ENCODE peak calls at places on chromosomes 5 and 9, in four cellular contexts. One of them, this sample, is unnamed.

GRCh38 chr5:107925195-107925594 is 254.5 kb upstream of the EFNA5 start:
- DNase-seq in H1: no peak
- DNase-seq in psoas muscle: no peak
- DNase-seq in cardiac muscle cell: no peak
- DNase-seq in this sample: no peak

GRCh38 chr5:81783401-81783800 is 32.5 kb upstream of the SSBP2 start:
- DNase-seq in cardiac muscle cell: no peak
- DNase-seq in psoas muscle: no peak
- DNase-seq in H1: no peak
- DNase-seq in this sample: peak; percentile 40

GRCh38 chr9:108103294-108103693 is 613.7 kb upstream of the KLF4 start:
- DNase-seq in psoas muscle: no peak
- DNase-seq in cardiac muscle cell: no peak
- DNase-seq in H1: no peak
- DNase-seq in this sample: no peak

GRCh38 chr5:149959406-149960236 is 937 bp upstream of the SLC26A2 start:
- DNase-seq in H1: no peak
- DNase-seq in cardiac muscle cell: peak; percentile 15
- DNase-seq in psoas muscle: no peak
- DNase-seq in this sample: no peak

GRCh38 chr9:134592018-134592818 is 49.4 kb upstream of the COL5A1 start:
- DNase-seq in cardiac muscle cell: peak; percentile 32
- DNase-seq in H1: no peak
- DNase-seq in psoas muscle: peak; percentile 74
- DNase-seq in this sample: no peak

GRCh38 chr9:111691686-111692329 is 30.4 kb downstream of the GNG10 start:
- DNase-seq in psoas muscle: no peak
- DNase-seq in cardiac muscle cell: peak; percentile 11
- DNase-seq in H1: no peak
- DNase-seq in this sample: no peak

GRCh38 chr5:20678814-20679298 is 690.9 kb upstream of the CDH18 start:
- DNase-seq in cardiac muscle cell: no peak
- DNase-seq in H1: no peak
- DNase-seq in psoas muscle: no peak
- DNase-seq in this sample: no peak

GRCh38 chr5:40631236-40631635 is 48.5 kb upstream of the PTGER4 start:
- DNase-seq in H1: no peak
- DNase-seq in psoas muscle: no peak
- DNase-seq in cardiac muscle cell: no peak
- DNase-seq in this sample: no peak

GRCh38 chr5:35003018-35003957 is 44.5 kb downstream of the AGXT2 start:
- DNase-seq in H1: no peak
- DNase-seq in cardiac muscle cell: peak; percentile 68
- DNase-seq in psoas muscle: peak; percentile 43
- DNase-seq in this sample: peak; percentile 80

GRCh38 chr5:180414176-180414575 is 61.0 kb upstream of the GFPT2 start:
- DNase-seq in cardiac muscle cell: no peak
- DNase-seq in H1: no peak
- DNase-seq in psoas muscle: no peak
- DNase-seq in this sample: no peak

GRCh38 chr5:151771259-151772028 is at the start of gene G3BP1:
- DNase-seq in H1: peak; percentile 100
- DNase-seq in cardiac muscle cell: peak; percentile 100
- DNase-seq in psoas muscle: peak; percentile 100
- DNase-seq in this sample: peak; percentile 100

GRCh38 chr5:68817696-68818695 is 275.8 kb upstream of the SLC30A5 start:
- DNase-seq in cardiac muscle cell: no peak
- DNase-seq in psoas muscle: no peak
- DNase-seq in H1: peak; percentile 41
- DNase-seq in this sample: no peak

GRCh38 chr9:38422555-38423245 is 1.6 kb downstream of the IGFBPL1 start:
- DNase-seq in cardiac muscle cell: no peak
- DNase-seq in H1: no peak
- DNase-seq in psoas muscle: no peak
- DNase-seq in this sample: no peak

GRCh38 chr9:38423273-38423938 is 848 bp downstream of the IGFBPL1 start:
- DNase-seq in psoas muscle: no peak
- DNase-seq in cardiac muscle cell: no peak
- DNase-seq in H1: no peak
- DNase-seq in this sample: no peak

GRCh38 chr9:38421498-38422211 is 2.6 kb downstream of the IGFBPL1 start:
- DNase-seq in cardiac muscle cell: no peak
- DNase-seq in H1: no peak
- DNase-seq in psoas muscle: no peak
- DNase-seq in this sample: no peak

GRCh38 chr9:38424918-38425317 is 664 bp upstream of the IGFBPL1 start:
- DNase-seq in psoas muscle: no peak
- DNase-seq in H1: no peak
- DNase-seq in cardiac muscle cell: no peak
- DNase-seq in this sample: no peak

DNA sequence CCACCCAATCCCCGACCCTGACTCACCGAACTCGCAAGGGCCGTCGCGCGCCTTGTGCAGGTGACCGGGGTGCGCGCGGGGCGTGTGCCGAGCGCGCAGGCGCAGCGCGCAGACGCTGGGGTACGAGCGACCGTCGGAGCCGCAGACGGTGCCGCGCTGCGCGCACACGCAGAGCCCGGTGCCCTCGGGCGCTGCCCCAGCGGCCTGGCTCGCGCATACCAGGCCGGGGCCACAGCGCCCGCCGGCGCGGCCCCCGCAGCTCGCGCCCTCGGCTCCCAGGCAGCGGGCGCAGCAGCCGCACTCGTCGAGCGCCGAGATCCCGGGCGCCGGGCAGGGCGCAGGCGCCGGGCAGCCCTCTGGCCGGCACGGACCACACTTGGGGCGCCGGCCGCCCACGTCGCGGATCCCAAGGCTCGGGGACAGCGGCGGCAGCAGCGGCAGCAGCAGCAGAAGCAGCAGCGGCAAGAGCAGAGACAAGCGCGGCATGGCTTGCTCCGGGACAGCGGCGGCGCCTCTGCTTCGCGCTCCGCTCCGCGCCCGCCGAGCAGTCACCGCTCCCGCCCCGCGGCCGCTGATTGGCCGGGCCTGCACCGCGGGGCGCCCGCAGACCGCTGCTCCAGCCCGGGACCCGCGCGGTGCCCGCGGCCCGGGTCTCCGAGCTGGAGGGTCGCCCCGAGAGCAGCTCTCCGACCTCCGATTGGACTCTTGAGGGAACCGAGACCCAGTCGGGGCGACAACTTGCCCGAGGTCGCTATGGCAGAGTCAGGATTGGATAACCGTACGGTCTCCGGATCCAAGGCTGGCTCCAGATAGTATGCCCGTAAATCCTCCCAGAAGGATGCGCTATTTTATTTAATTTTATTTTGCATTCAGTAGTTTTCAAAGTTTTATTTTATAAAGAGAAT is at the start of gene IGFBPL1:
- DNase-seq in H1: no peak
- DNase-seq in cardiac muscle cell: peak; percentile 79
- DNase-seq in psoas muscle: no peak
- DNase-seq in this sample: no peak
- H3K4me3 ChIP-seq in H1: peak within 1 kb of the TSS; percentile 44
- H3K4me3 ChIP-seq in cardiac muscle cell: peak within 1 kb of the TSS; percentile 22
- H3K4me3 ChIP-seq in psoas muscle: peak within 1 kb of the TSS; percentile 58
- H3K4me3 ChIP-seq in this sample: peak within 1 kb of the TSS; percentile 48

GRCh38 chr5:32439086-32439642 is 5.4 kb downstream of the ZFR start:
- DNase-seq in psoas muscle: no peak
- DNase-seq in H1: no peak
- DNase-seq in cardiac muscle cell: no peak
- DNase-seq in this sample: no peak
- H3K4me1 ChIP-seq in psoas muscle: peaks cover 55% of the 10 kb centered on the region
- H3K4me1 ChIP-seq in H1: peaks cover 2% of the 10 kb centered on the region
- H3K4me1 ChIP-seq in cardiac muscle cell: peaks cover 15% of the 10 kb centered on the region
- H3K4me1 ChIP-seq in this sample: peaks cover 42% of the 10 kb centered on the region

GRCh38 chr5:1133510-1134255 is 21.8 kb upstream of the SLC12A7 start:
- DNase-seq in psoas muscle: no peak
- DNase-seq in H1: no peak
- DNase-seq in cardiac muscle cell: no peak
- DNase-seq in this sample: no peak
- H3K4me3 ChIP-seq in psoas muscle: no peak overlapping the region
- H3K4me3 ChIP-seq in H1: no peak overlapping the region
- H3K4me3 ChIP-seq in cardiac muscle cell: no peak overlapping the region
- H3K4me3 ChIP-seq in this sample: no peak overlapping the region

DNA sequence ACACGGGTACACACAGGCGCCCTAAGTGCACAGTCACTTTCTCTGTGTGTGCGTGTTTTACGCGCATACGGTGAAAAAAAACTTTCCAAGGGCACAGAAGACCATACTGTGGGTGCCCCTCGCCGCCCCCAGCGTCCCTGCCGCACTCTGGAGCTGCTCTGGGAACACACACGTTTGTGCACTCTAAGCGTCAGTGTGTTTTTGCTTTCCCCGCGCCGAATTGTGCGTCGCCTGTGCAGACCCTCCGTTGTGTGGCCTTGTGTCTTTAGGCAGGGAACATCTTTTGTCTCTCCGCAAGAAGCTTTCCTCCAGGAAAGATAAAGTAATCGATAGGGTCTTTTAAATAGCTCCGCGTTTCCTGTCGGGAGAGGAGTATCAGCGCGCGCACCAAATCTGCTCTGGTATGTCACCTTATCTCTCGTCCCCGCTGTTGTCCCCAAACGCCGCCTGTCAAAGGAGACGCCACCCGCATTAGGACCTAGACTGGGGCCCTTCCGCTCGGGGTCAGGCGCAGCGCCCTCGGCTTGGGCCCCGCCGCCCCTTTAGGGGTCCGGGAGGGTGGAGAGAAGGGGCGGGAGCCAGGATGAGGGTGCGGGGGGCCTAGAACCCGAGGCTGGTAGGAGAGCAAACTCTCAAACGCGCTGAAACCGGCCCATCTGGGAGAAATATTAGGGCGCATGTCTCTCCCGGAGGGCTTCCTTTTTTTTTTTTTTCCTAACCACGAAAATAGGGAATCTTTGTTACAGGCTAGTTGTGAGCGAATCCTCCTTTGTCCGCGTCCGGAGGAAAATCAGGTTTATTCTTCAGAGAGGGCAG is 10.5 kb upstream of the NKX2-5 start:
- DNase-seq in H1: no peak
- DNase-seq in cardiac muscle cell: peak; percentile 85
- DNase-seq in psoas muscle: no peak
- DNase-seq in this sample: no peak
- H3K4me1 ChIP-seq in H1: peaks cover 38% of the 10 kb centered on the region
- H3K4me1 ChIP-seq in cardiac muscle cell: peaks cover 42% of the 10 kb centered on the region
- H3K4me1 ChIP-seq in psoas muscle: peaks cover 9% of the 10 kb centered on the region
- H3K4me1 ChIP-seq in this sample: no peaks in the 10 kb centered on the region

DNA sequence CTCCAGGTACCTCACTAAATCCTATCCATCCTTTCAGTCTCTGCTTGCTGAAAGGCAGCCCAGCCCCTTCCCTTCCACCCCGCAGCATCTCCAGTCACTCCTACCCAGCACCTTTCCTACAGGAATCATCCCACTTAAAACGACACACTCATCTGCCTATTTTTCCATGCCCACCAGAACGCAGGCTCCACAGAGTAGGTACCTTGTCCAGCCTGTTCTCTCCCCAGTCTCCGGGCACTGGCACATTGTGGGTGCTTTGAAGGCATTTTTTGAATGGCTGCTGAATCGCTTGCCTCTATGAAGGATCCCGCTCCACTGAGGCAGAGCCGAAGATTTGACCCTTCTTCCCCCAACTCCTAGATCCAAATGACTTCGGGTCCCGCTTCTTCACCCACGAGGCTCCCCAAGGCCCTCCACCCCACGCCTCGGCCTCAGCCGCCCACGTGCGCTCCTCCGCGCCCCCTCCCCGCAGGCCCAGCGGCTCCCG is 15.6 kb downstream of the LHX6 start:
- DNase-seq in H1: no peak
- DNase-seq in cardiac muscle cell: no peak
- DNase-seq in psoas muscle: no peak
- DNase-seq in this sample: no peak
- H3K4me3 ChIP-seq in H1: peak overlapping the region; percentile 29
- H3K4me3 ChIP-seq in cardiac muscle cell: no peak overlapping the region
- H3K4me3 ChIP-seq in psoas muscle: peak overlapping the region; percentile 61
- H3K4me3 ChIP-seq in this sample: peak overlapping the region; percentile 53

GRCh38 chr5:132069561-132069960 is 4.0 kb upstream of the CSF2 start:
- DNase-seq in H1: no peak
- DNase-seq in psoas muscle: no peak
- DNase-seq in cardiac muscle cell: no peak
- DNase-seq in this sample: no peak
- H3K4me1 ChIP-seq in H1: peaks cover under 1% of the 10 kb centered on the region
- H3K4me1 ChIP-seq in psoas muscle: no peaks in the 10 kb centered on the region
- H3K4me1 ChIP-seq in cardiac muscle cell: no peaks in the 10 kb centered on the region
- H3K4me1 ChIP-seq in this sample: no peaks in the 10 kb centered on the region